ENCODE peak calls at places on chromosomes 11 and 22, in eight cellular contexts. Q is CD4-positive, alpha-beta memory T cell; X is tibial artery; I is endodermal cell; O is naive thymus-derived CD4-positive, alpha-beta T cell; C is MM.1S; W is CD4-positive, alpha-beta T cell; J is kidney. U is an unnamed sample. For H3K9me3, the result is how much of the 10 kb centered on the place peaks cover.

GRCh38 chr11:96278039-96278897 is 64.7 kb downstream of the MAML2 start:
- DNase-seq in Q (no peak), X (no peak), I (no peak), O (no peak), C (no peak), W (no peak), J (no peak), U (no peak)

GRCh38 chr22:25762147-25762546 is 20.2 kb downstream of the MYO18B start:
- DNase-seq in Q (no peak), X (no peak), I (no peak), O (no peak), C (no peak), W (no peak), J (no peak), U (no peak)

GRCh38 chr22:23789638-23790037 is 2.9 kb downstream of the SMARCB1 start:
- DNase-seq in Q (no peak), X (no peak), I (peak), O (no peak), C (no peak), W (no peak), J (peak), U (no peak)

GRCh38 chr11:113730887-113731726 is 25.0 kb upstream of the TMPRSS5 start:
- DNase-seq in Q (no peak), X (no peak), I (peak), O (no peak), C (no peak), W (no peak), J (no peak), U (no peak)

GRCh38 chr22:27988704-27989103 is 69.6 kb upstream of the PITPNB start:
- DNase-seq in Q (no peak), X (no peak), I (no peak), O (no peak), C (no peak), W (no peak), J (no peak), U (no peak)

GRCh38 chr11:20248345-20248744 is 88.1 kb upstream of the DBX1 start:
- DNase-seq in Q (no peak), X (no peak), I (no peak), O (no peak), C (no peak), W (no peak), J (no peak), U (no peak)

GRCh38 chr11:34749666-34750659 is 129.1 kb downstream of the EHF start:
- DNase-seq in Q (no peak), X (peak), I (no peak), O (no peak), C (no peak), W (no peak), J (no peak), U (peak)

GRCh38 chr11:30282289-30282631 is 40.6 kb upstream of the ARL14EP start:
- DNase-seq in Q (peak), X (no peak), I (no peak), O (no peak), C (peak), W (no peak), J (peak), U (no peak)

GRCh38 chr11:4134844-4135243 is 40.2 kb downstream of the RRM1 start:
- DNase-seq in Q (no peak), X (no peak), I (no peak), O (no peak), C (no peak), W (no peak), J (no peak), U (no peak)

DNA sequence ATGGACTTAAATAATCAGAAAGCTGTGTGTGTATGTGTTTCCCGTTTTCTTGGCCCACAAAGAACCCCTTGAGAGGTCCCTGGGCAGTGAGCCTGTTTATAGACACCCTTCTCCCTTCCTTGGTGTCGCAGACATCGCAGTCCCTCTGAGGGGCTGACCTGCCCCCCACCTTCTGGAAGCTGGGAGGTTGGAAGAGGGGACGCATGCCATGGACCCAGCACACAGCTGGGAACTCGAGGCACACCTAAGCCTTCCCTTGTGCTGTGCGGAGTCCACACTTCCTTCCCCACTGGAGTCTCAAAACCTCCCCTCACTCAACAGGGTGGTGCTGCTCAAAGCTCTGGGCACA is 514 bp upstream of the APOBEC3B start:
- DNase-seq in Q (no peak), X (no peak), I (no peak), O (no peak), C (no peak), W (no peak), J (peak), U (no peak)
- H3K9me3 ChIP-seq in Q (under half), X (under half), I (under half), O (under half), C (under half), W (under half), J (under half), U (under half)

DNA sequence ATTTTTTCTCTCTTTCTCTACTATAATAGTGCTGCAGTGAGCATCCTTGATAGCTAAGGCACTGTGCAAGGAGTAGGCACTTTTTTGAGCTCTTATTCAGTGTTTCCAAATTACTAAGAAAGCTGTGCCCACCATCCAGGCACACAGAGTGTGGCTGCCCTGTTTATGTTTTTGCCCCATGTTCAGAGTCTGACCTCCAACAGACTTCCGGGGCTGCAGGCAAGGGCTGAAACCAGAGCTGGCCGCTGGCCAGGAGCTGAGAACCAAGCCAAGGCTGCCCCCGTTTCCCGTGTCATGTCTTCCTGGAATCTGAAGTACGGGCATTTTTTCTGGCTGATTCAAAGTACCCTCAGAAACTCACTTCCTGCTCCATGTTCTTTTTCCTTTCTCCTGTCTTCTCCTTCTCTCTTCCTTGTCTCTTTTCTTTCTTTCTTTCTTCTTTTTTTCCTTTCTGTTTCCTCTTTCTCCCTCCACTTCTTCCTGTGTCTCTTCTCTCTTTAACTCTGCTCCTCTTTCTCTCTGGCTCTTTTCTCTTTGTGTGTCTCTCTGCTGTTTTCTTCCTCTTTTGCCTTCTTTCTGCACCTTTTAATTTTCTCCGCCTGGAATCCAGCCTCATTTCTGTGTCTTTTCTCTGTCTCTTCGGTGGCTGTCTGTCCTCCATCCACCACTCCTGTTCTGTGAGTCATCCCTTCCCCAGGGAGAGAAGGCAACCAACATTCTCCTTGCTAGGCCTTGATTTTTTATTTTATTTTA is 17.0 kb upstream of the KCTD14 start:
- DNase-seq in Q (no peak), X (peak), I (no peak), O (no peak), C (peak), W (no peak), J (peak), U (peak)
- H3K27ac ChIP-seq in Q (no peak), X (peak), I (no peak), O (no peak), C (no peak), W (no peak), J (peak), U (peak)

DNA sequence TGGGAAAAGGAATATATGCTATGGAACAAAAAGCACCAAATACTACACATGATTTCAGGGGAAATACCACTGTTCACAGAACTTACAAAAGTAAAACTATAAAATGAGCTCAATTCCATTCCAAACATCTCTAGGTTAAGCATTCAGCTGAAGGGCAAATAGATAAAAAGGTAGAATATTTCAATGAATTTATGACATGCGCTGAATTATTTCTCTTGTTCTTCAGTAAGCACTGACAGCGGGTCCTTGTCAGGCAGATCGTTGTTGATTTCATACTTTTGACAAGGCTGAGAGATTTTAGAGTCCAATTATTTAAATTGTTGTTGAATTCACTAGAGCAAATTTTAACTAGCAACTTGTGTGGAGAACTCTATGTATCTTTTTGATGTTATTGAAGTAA is 449.6 kb downstream of the GUCY1A2 start:
- DNase-seq in Q (no peak), X (no peak), I (no peak), O (no peak), C (no peak), W (no peak), J (no peak), U (no peak)
- H3K9me3 ChIP-seq in Q (under half), X (under half), I (under half), O (under half), C (under half), W (under half), J (under half), U (under half)

GRCh38 chr11:66598993-66599392 is 6.0 kb downstream of the CCS start:
- DNase-seq in Q (no peak), X (no peak), I (no peak), O (no peak), C (no peak), W (no peak), J (no peak), U (no peak)

GRCh38 chr11:66593650-66594049 is 665 bp downstream of the CCS start:
- DNase-seq in Q (no peak), X (no peak), I (no peak), O (no peak), C (no peak), W (no peak), J (no peak), U (no peak)

GRCh38 chr11:66592457-66593302 is at the start of the genes CCDC87 and CCS:
- DNase-seq in Q (peak), X (peak), I (peak), O (peak), C (peak), W (peak), J (peak), U (peak)

GRCh38 chr11:66593303-66593635 is 284 bp downstream of the CCS start:
- DNase-seq in Q (no peak), X (no peak), I (no peak), O (no peak), C (no peak), W (no peak), J (no peak), U (no peak)

DNA sequence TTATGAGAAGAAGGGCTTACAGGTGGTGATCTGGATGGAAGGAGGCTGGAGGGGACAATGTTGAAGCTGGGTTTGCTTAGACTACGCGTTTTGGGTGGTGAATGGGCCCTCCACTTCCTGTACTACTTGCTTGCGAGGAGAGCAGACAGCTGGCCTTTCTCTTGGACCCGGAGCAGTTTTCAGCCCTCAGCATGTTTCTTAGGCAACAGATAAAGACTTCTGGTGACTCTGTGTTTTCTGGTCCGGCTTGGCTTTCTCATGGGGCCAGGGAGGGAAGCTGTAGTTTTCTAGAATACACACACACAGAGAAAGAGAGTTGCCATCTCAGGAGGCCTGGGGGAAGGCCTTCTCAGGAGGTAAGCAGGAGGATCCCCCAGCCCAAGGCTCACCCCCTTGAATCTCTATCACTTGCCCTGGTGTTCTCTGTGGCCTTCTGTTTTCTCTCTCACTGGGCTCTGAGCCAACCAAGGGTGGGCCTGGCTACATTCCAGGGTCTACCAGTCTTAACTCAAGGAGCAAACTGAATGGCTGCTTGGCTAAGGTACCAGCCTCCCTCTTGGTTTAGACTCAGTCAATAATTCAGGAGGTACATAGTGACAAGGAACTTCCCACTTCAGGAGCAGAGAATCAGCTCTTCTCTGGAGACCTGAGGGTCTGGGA is 2.4 kb downstream of the CCS start:
- DNase-seq in Q (no peak), X (no peak), I (no peak), O (no peak), C (no peak), W (no peak), J (peak), U (peak)
- H3K27ac ChIP-seq in Q (no peak), X (no peak), I (no peak), O (peak), C (no peak), W (no peak), J (no peak), U (peak)

GRCh38 chr22:47402876-47403525 is 640.6 kb downstream of the TBC1D22A start:
- DNase-seq in Q (no peak), X (no peak), I (no peak), O (no peak), C (no peak), W (no peak), J (peak), U (no peak)

GRCh38 chr22:47398921-47399790 is 636.7 kb downstream of the TBC1D22A start:
- DNase-seq in Q (no peak), X (no peak), I (no peak), O (no peak), C (no peak), W (no peak), J (peak), U (no peak)

GRCh38 chr22:47400701-47401591 is 638.5 kb downstream of the TBC1D22A start:
- DNase-seq in Q (no peak), X (no peak), I (no peak), O (no peak), C (no peak), W (no peak), J (peak), U (no peak)

GRCh38 chr22:47401592-47401898 is 639.1 kb downstream of the TBC1D22A start:
- DNase-seq in Q (no peak), X (no peak), I (no peak), O (no peak), C (no peak), W (no peak), J (no peak), U (no peak)

DNA sequence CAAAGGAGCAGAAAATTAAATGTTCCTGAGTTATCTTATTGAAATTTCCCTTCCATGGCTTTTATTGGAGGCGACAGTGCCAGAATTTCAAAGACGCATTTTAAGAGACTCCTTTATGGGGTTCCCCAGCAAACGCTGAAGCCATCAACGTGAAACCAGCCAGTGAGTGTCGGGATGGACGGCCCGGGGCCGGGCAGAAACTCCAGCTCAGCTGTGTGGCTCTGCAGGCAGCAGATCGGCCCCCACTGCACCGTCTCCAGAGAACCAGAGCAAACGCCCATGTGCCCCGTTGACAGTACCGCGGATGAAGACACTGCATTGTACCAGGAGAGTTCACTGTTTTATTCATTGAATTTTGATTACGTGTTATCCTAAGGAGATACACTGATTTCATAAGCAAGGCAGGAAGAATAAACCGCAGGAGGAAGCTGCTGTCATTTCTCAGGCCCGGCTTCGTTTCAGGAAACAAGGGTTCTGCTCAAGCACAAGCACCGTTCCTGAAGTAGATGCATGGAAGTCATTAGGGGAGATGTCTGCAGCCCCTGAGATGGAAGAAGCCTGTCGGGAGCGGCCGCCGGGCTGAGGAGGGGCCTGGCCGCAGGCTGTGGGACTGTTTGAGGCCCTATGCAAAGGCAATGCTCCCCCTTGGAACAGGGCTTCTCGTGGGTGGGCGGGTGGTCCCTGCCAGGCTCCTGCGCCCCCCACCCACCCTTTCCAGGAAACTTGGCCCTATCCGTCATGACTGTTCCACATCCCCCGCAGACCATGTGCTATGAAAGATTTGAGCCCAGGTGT is 639.7 kb downstream of the TBC1D22A start:
- DNase-seq in Q (no peak), X (no peak), I (no peak), O (no peak), C (no peak), W (no peak), J (no peak), U (no peak)
- H3K9me3 ChIP-seq in Q (under half), X (under half), I (under half), O (under half), C (under half), W (under half), J (under half), U (under half)

DNA sequence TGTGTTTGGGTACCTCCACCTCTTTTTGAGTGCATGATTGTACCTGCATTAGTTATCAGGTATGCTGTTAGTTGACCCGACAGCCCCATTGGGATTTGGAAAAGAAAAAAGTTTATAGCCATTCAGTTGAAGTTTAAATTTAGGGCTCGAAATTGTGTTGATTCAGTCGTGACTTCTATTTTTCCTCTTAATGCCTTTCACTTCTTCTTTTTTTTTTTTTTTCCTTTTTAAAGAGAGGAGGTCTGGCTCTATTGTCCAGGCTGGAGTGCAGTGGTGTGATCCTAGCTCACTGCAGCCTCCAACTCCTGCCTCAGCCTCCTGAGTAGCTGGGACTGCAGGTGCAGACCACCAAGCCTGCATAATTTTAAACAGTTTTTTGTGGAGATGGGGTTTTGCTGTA is 2.3 kb downstream of the STT3A start:
- DNase-seq in Q (no peak), X (no peak), I (no peak), O (no peak), C (no peak), W (no peak), J (no peak), U (no peak)
- H3K27ac ChIP-seq in Q (no peak), X (no peak), I (no peak), O (no peak), C (no peak), W (no peak), J (no peak), U (no peak)

GRCh38 chr22:48647051-48647450 is 1180.6 kb downstream of the BRD1 start:
- DNase-seq in Q (no peak), X (no peak), I (no peak), O (no peak), C (no peak), W (no peak), J (no peak), U (no peak)
- H3K9me3 ChIP-seq in Q (under half), X (under half), I (under half), O (under half), C (under half), W (under half), J (under half), U (under half)